ENCODE peak calls at places on chromosomes 7 and 10, in six cellular contexts. S, A, O, I, Z and J are unnamed samples.

GRCh38 chr7:66748791-66749190 is 8.3 kb downstream of the RABGEF1 start:
- DNase-seq in S (no peak), A (no peak), O (no peak), I (no peak), Z (no peak), J (no peak)

GRCh38 chr7:96300981-96301380 is 20.9 kb downstream of the SLC25A13 start:
- DNase-seq in S (no peak), A (peak), O (no peak), I (no peak), Z (no peak), J (no peak)

GRCh38 chr7:152395115-152395514 is 40.7 kb downstream of the KMT2C start:
- DNase-seq in S (peak), A (no peak), O (no peak), I (no peak), Z (no peak), J (no peak)

GRCh38 chr10:60524541-60524940 is 134.9 kb upstream of the ANK3 start:
- DNase-seq in S (peak), A (no peak), O (no peak), I (no peak), Z (no peak), J (no peak)

GRCh38 chr7:22647451-22648257 is 79.3 kb upstream of the IL6 start:
- DNase-seq in S (peak), A (no peak), O (no peak), I (no peak), Z (no peak), J (no peak)

GRCh38 chr7:30179016-30179436 is 44.2 kb downstream of the MTURN start:
- DNase-seq in S (peak), A (no peak), O (no peak), I (no peak), Z (no peak), J (no peak)

GRCh38 chr7:122528879-122529481 is 169.9 kb downstream of the RNF133 start:
- DNase-seq in S (peak), A (peak), O (no peak), I (peak), Z (peak), J (peak)

GRCh38 chr10:44978570-44979280 is at the start of gene DEPP1:
- DNase-seq in S (peak), A (peak), O (peak), I (peak), Z (no peak), J (peak)

GRCh38 chr10:114000461-114000860 is 43.2 kb upstream of the ADRB1 start:
- DNase-seq in S (no peak), A (no peak), O (no peak), I (no peak), Z (no peak), J (no peak)

GRCh38 chr10:99709480-99710229 is 22.3 kb downstream of the COX15 start:
- DNase-seq in S (peak), A (no peak), O (no peak), I (no peak), Z (no peak), J (no peak)

GRCh38 chr10:10044959-10045764 is 972.5 kb upstream of the CELF2 start:
- DNase-seq in S (no peak), A (no peak), O (no peak), I (no peak), Z (no peak), J (no peak)

GRCh38 chr10:12720217-12720981 is 281.1 kb downstream of the CCDC3 start:
- DNase-seq in S (peak), A (peak), O (no peak), I (peak), Z (peak), J (no peak)

GRCh38 chr10:113226404-113226803 is 276.4 kb downstream of the TCF7L2 start:
- DNase-seq in S (no peak), A (no peak), O (no peak), I (no peak), Z (no peak), J (no peak)

GRCh38 chr7:4787947-4788626 is 12.7 kb downstream of the AP5Z1 start:
- DNase-seq in S (no peak), A (no peak), O (no peak), I (no peak), Z (no peak), J (no peak)

GRCh38 chr10:31101123-31101522 is 69.5 kb upstream of the ZNF438 start:
- DNase-seq in S (peak), A (no peak), O (no peak), I (no peak), Z (no peak), J (no peak)

GRCh38 chr10:122490786-122491680 is 29.7 kb downstream of the HTRA1 start:
- DNase-seq in S (no peak), A (no peak), O (no peak), I (no peak), Z (no peak), J (no peak)

GRCh38 chr10:6537704-6538103 is 42.4 kb downstream of the PRKCQ start:
- DNase-seq in S (no peak), A (no peak), O (no peak), I (no peak), Z (no peak), J (no peak)

GRCh38 chr7:5351508-5352265 is 68.9 kb downstream of the SLC29A4 start:
- DNase-seq in S (no peak), A (no peak), O (no peak), I (no peak), Z (no peak), J (no peak)

GRCh38 chr7:19377611-19378339 is 232.6 kb upstream of the FERD3L start:
- DNase-seq in S (peak), A (no peak), O (no peak), I (peak), Z (peak), J (peak)

GRCh38 chr10:30984563-30985328 is 46.9 kb downstream of the ZNF438 start:
- DNase-seq in S (peak), A (no peak), O (no peak), I (no peak), Z (no peak), J (no peak)

GRCh38 chr7:45136106-45137060 is 21.2 kb upstream of the RAMP3 start:
- DNase-seq in S (peak), A (no peak), O (peak), I (peak), Z (peak), J (peak)